ENCODE peak calls at places on chromosomes 5 and 9, in ten cellular contexts. A, B, J, M, L, T, Q, C, Y and E are unnamed samples.

GRCh38 chr5:154873791-154874331 is 15.4 kb downstream of the CNOT8 start:
- DNase-seq in T (no peak), M (no peak), Q (no peak), Y (no peak), B (no peak), C (no peak), A (no peak), J (no peak), L (no peak), E (no peak)

GRCh38 chr9:80968611-80969010 is 720.7 kb downstream of the TLE1 start:
- DNase-seq in Y (no peak), A (no peak), C (no peak), T (no peak), J (peak), Q (peak), B (no peak), M (peak), L (peak), E (no peak)

GRCh38 chr9:81574399-81574798 is 114.9 kb downstream of the TLE1 start:
- DNase-seq in C (no peak), M (no peak), Y (no peak), L (peak), Q (peak), B (peak), J (no peak), T (no peak), A (no peak), E (no peak)

GRCh38 chr5:116575635-116576042 is 1.0 kb upstream of the SEMA6A start:
- DNase-seq in C (peak), Q (peak), M (no peak), A (no peak), L (no peak), Y (no peak), B (no peak), T (no peak), J (no peak), E (no peak)

GRCh38 chr5:94240616-94241287 is 377.7 kb downstream of the KIAA0825 start:
- DNase-seq in Q (no peak), Y (no peak), T (no peak), L (peak), J (no peak), B (peak), A (no peak), C (no peak), M (no peak), E (peak)

GRCh38 chr9:4297795-4298254 is 2.0 kb downstream of the GLIS3 start:
- DNase-seq in B (peak), L (peak), Y (peak), C (peak), J (peak), M (peak), T (peak), A (no peak), Q (peak), E (peak)

GRCh38 chr9:135039916-135040645 is 47.4 kb upstream of the OLFM1 start:
- DNase-seq in T (no peak), L (no peak), M (no peak), Q (no peak), Y (no peak), J (no peak), A (no peak), B (peak), C (no peak), E (peak)

GRCh38 chr5:116600876-116601275 is 26.3 kb upstream of the SEMA6A start:
- DNase-seq in A (no peak), Y (no peak), J (no peak), B (no peak), L (peak), C (no peak), Q (peak), T (no peak), M (no peak), E (no peak)

GRCh38 chr9:109948453-109948852 is 168.5 kb downstream of the PALM2AKAP2 start:
- DNase-seq in A (no peak), J (no peak), Y (no peak), T (no peak), Q (no peak), L (no peak), M (no peak), C (no peak), B (no peak), E (no peak)